ENCODE peak calls at places on chromosomes 13 and 19, in four cellular contexts. One of them, this sample, is unnamed.

GRCh38 chr19:29290853-29291252 is 77.9 kb upstream of the UQCRFS1 start:
- DNase-seq in ecto neural progenitor cell: no peak
- DNase-seq in stimulated activated CD4-positive, alpha-beta T cell treated with anti-CD3 and anti-CD28 coated beads, Interleukin-1b, Interleukin-23, amount 100 ng/mL, for 1 hour: no peak
- DNase-seq in cardiac muscle cell: no peak
- DNase-seq in this sample: no peak

GRCh38 chr13:109204252-109204651 is 574.8 kb downstream of the MYO16 start:
- DNase-seq in cardiac muscle cell: no peak
- DNase-seq in stimulated activated CD4-positive, alpha-beta T cell treated with anti-CD3 and anti-CD28 coated beads, Interleukin-1b, Interleukin-23, amount 100 ng/mL, for 1 hour: no peak
- DNase-seq in ecto neural progenitor cell: no peak
- DNase-seq in this sample: no peak

GRCh38 chr19:41597600-41598041 is 21.7 kb downstream of the CEACAM21 start:
- DNase-seq in ecto neural progenitor cell: peak
- DNase-seq in stimulated activated CD4-positive, alpha-beta T cell treated with anti-CD3 and anti-CD28 coated beads, Interleukin-1b, Interleukin-23, amount 100 ng/mL, for 1 hour: peak
- DNase-seq in cardiac muscle cell: peak
- DNase-seq in this sample: peak

GRCh38 chr13:49627831-49628652 is at the start of gene ARL11:
- DNase-seq in stimulated activated CD4-positive, alpha-beta T cell treated with anti-CD3 and anti-CD28 coated beads, Interleukin-1b, Interleukin-23, amount 100 ng/mL, for 1 hour: peak
- DNase-seq in cardiac muscle cell: no peak
- DNase-seq in ecto neural progenitor cell: peak
- DNase-seq in this sample: peak

GRCh38 chr19:15379996-15380647 is 535 bp upstream of the AKAP8 start:
- DNase-seq in stimulated activated CD4-positive, alpha-beta T cell treated with anti-CD3 and anti-CD28 coated beads, Interleukin-1b, Interleukin-23, amount 100 ng/mL, for 1 hour: no peak
- DNase-seq in ecto neural progenitor cell: no peak
- DNase-seq in cardiac muscle cell: peak
- DNase-seq in this sample: no peak

GRCh38 chr19:10006335-10006708 is 4.0 kb downstream of the COL5A3 start:
- DNase-seq in stimulated activated CD4-positive, alpha-beta T cell treated with anti-CD3 and anti-CD28 coated beads, Interleukin-1b, Interleukin-23, amount 100 ng/mL, for 1 hour: no peak
- DNase-seq in ecto neural progenitor cell: no peak
- DNase-seq in cardiac muscle cell: no peak
- DNase-seq in this sample: peak

GRCh38 chr13:73677041-73677589 is 457.1 kb downstream of the KLF12 start:
- DNase-seq in cardiac muscle cell: no peak
- DNase-seq in ecto neural progenitor cell: no peak
- DNase-seq in stimulated activated CD4-positive, alpha-beta T cell treated with anti-CD3 and anti-CD28 coated beads, Interleukin-1b, Interleukin-23, amount 100 ng/mL, for 1 hour: no peak
- DNase-seq in this sample: no peak

GRCh38 chr19:41218615-41219507 is at the start of gene AXL:
- DNase-seq in stimulated activated CD4-positive, alpha-beta T cell treated with anti-CD3 and anti-CD28 coated beads, Interleukin-1b, Interleukin-23, amount 100 ng/mL, for 1 hour: no peak
- DNase-seq in cardiac muscle cell: peak
- DNase-seq in ecto neural progenitor cell: peak
- DNase-seq in this sample: no peak

GRCh38 chr19:13544423-13544822 is 38.1 kb upstream of the CACNA1A start:
- DNase-seq in stimulated activated CD4-positive, alpha-beta T cell treated with anti-CD3 and anti-CD28 coated beads, Interleukin-1b, Interleukin-23, amount 100 ng/mL, for 1 hour: no peak
- DNase-seq in ecto neural progenitor cell: no peak
- DNase-seq in cardiac muscle cell: no peak
- DNase-seq in this sample: no peak

GRCh38 chr19:49999371-50000010 is 25.7 kb downstream of the VRK3 start:
- DNase-seq in ecto neural progenitor cell: no peak
- DNase-seq in cardiac muscle cell: no peak
- DNase-seq in stimulated activated CD4-positive, alpha-beta T cell treated with anti-CD3 and anti-CD28 coated beads, Interleukin-1b, Interleukin-23, amount 100 ng/mL, for 1 hour: no peak
- DNase-seq in this sample: no peak

GRCh38 chr13:77345150-77345780 is 18.4 kb upstream of the MYCBP2 start:
- DNase-seq in stimulated activated CD4-positive, alpha-beta T cell treated with anti-CD3 and anti-CD28 coated beads, Interleukin-1b, Interleukin-23, amount 100 ng/mL, for 1 hour: no peak
- DNase-seq in ecto neural progenitor cell: no peak
- DNase-seq in cardiac muscle cell: no peak
- DNase-seq in this sample: no peak

GRCh38 chr19:41324231-41324702 is 14.3 kb downstream of the CCDC97 start:
- DNase-seq in stimulated activated CD4-positive, alpha-beta T cell treated with anti-CD3 and anti-CD28 coated beads, Interleukin-1b, Interleukin-23, amount 100 ng/mL, for 1 hour: no peak
- DNase-seq in ecto neural progenitor cell: no peak
- DNase-seq in cardiac muscle cell: no peak
- DNase-seq in this sample: no peak

GRCh38 chr19:39937094-39937493 is 2.7 kb upstream of the FCGBP start:
- DNase-seq in ecto neural progenitor cell: no peak
- DNase-seq in cardiac muscle cell: no peak
- DNase-seq in stimulated activated CD4-positive, alpha-beta T cell treated with anti-CD3 and anti-CD28 coated beads, Interleukin-1b, Interleukin-23, amount 100 ng/mL, for 1 hour: no peak
- DNase-seq in this sample: no peak

GRCh38 chr19:15197275-15198005 is 3.4 kb downstream of the NOTCH3 start:
- DNase-seq in ecto neural progenitor cell: no peak
- DNase-seq in stimulated activated CD4-positive, alpha-beta T cell treated with anti-CD3 and anti-CD28 coated beads, Interleukin-1b, Interleukin-23, amount 100 ng/mL, for 1 hour: no peak
- DNase-seq in cardiac muscle cell: no peak
- DNase-seq in this sample: no peak

This sample was measured in effector memory CD4-positive, alpha-beta T cell.